ENCODE peak calls at places on chromosomes 12 and 14, in five cellular contexts. U is heart left ventricle; S is activated CD8-positive, alpha-beta T cell treated with anti-CD3 and anti-CD28 coated beads for 36 hours; O is cardiac fibroblast; D is breast epithelium. P is an unnamed sample.

GRCh38 chr14:94897092-94897491 is 127.2 kb upstream of the GSC start:
- DNase-seq in U (peak), S (no peak), O (no peak), D (no peak), P (no peak)

GRCh38 chr14:32594766-32595165 is 265.7 kb downstream of the AKAP6 start:
- DNase-seq in U (no peak), S (no peak), O (peak), D (no peak), P (no peak)

GRCh38 chr14:30005114-30005698 is 77.6 kb upstream of the PRKD1 start:
- DNase-seq in U (no peak), S (no peak), O (peak), D (no peak), P (peak)

GRCh38 chr12:46550266-46550879 is 177.8 kb upstream of the SLC38A2 start:
- DNase-seq in U (no peak), S (no peak), O (no peak), D (no peak), P (no peak)

GRCh38 chr12:12943589-12944260 is 8.2 kb downstream of the GPRC5D start:
- DNase-seq in U (no peak), S (no peak), O (peak), D (no peak), P (no peak)

GRCh38 chr12:20220339-20220738 is 148.0 kb upstream of the PDE3A start:
- DNase-seq in U (no peak), S (no peak), O (peak), D (no peak), P (peak)

GRCh38 chr14:38078393-38078792 is 129.3 kb upstream of the SSTR1 start:
- DNase-seq in U (no peak), S (peak), O (no peak), D (no peak), P (no peak)

GRCh38 chr12:17335487-17335886 is 729.5 kb upstream of the LMO3 start:
- DNase-seq in U (no peak), S (no peak), O (no peak), D (no peak), P (no peak)

GRCh38 chr12:105935981-105936380 is 202.8 kb downstream of the NUAK1 start:
- DNase-seq in U (no peak), S (no peak), O (no peak), D (no peak), P (no peak)

GRCh38 chr12:6426882-6427671 is 17.7 kb upstream of the CD27 start:
- DNase-seq in U (no peak), S (peak), O (no peak), D (no peak), P (peak)

GRCh38 chr14:104184911-104185499 is 46.6 kb downstream of the KIF26A start:
- DNase-seq in U (peak), S (no peak), O (peak), D (no peak), P (peak)

GRCh38 chr14:103688906-103689902 is 26.0 kb downstream of the XRCC3 start:
- DNase-seq in U (peak), S (no peak), O (peak), D (no peak), P (peak)

GRCh38 chr14:100402631-100403030 is 79.5 kb downstream of the SLC25A47 start:
- DNase-seq in U (no peak), S (no peak), O (no peak), D (no peak), P (no peak)

GRCh38 chr14:57168138-57168695 is 100.5 kb downstream of the EXOC5 start:
- DNase-seq in U (no peak), S (no peak), O (no peak), D (no peak), P (no peak)

GRCh38 chr12:41437578-41437977 is 249.5 kb downstream of the PDZRN4 start:
- DNase-seq in U (no peak), S (no peak), O (no peak), D (no peak), P (no peak)

GRCh38 chr12:122643207-122643805 is 59.9 kb downstream of the HCAR2 start:
- DNase-seq in U (no peak), S (no peak), O (no peak), D (no peak), P (no peak)

GRCh38 chr12:1351926-1352325 is 242.5 kb downstream of the FBXL14 start:
- DNase-seq in U (no peak), S (no peak), O (no peak), D (no peak), P (no peak)

GRCh38 chr12:101441835-101442234 is 33.3 kb upstream of the SPIC start:
- DNase-seq in U (no peak), S (no peak), O (no peak), D (no peak), P (no peak)

GRCh38 chr14:99245541-99246511 is 26.2 kb downstream of the BCL11B start:
- DNase-seq in U (no peak), S (no peak), O (no peak), D (no peak), P (no peak)

GRCh38 chr12:63826002-63826585 is 18.4 kb upstream of the SRGAP1 start:
- DNase-seq in U (no peak), S (no peak), O (peak), D (no peak), P (peak)

GRCh38 chr12:13095266-13095995 is 8.0 kb downstream of the GSG1 start:
- DNase-seq in U (no peak), S (no peak), O (no peak), D (no peak), P (no peak)

GRCh38 chr12:101407054-101407437 is 526 bp downstream of the ARL1 start:
- DNase-seq in U (no peak), S (peak), O (no peak), D (no peak), P (peak)

GRCh38 chr12:47747115-47747514 is 11.6 kb downstream of the RAPGEF3 start:
- DNase-seq in U (no peak), S (no peak), O (no peak), D (no peak), P (no peak)

GRCh38 chr12:90855534-90855933 is 99.4 kb downstream of the CCER1 start:
- DNase-seq in U (no peak), S (no peak), O (no peak), D (no peak), P (no peak)

GRCh38 chr14:63654346-63654745 is 12.7 kb upstream of the WDR89 start:
- DNase-seq in U (no peak), S (no peak), O (no peak), D (no peak), P (no peak)

GRCh38 chr14:99586761-99587462 is 17.1 kb downstream of the CCDC85C start:
- DNase-seq in U (no peak), S (no peak), O (no peak), D (no peak), P (no peak)

GRCh38 chr14:104865631-104866441 is 768 bp downstream of the CEP170B start:
- DNase-seq in U (peak), S (peak), O (peak), D (peak), P (no peak)

GRCh38 chr12:11228268-11228879 is 41.1 kb downstream of the PRB3 start:
- DNase-seq in U (no peak), S (peak), O (peak), D (no peak), P (peak)

GRCh38 chr12:32135967-32136366 is 29.3 kb downstream of the BICD1 start:
- DNase-seq in U (no peak), S (no peak), O (no peak), D (no peak), P (no peak)

GRCh38 chr12:32131666-32132065 is 25.0 kb downstream of the BICD1 start:
- DNase-seq in U (no peak), S (no peak), O (no peak), D (no peak), P (no peak)

GRCh38 chr12:32139064-32139421 is 32.4 kb downstream of the BICD1 start:
- DNase-seq in U (no peak), S (peak), O (peak), D (no peak), P (peak)

GRCh38 chr12:32136404-32136803 is 29.8 kb downstream of the BICD1 start:
- DNase-seq in U (no peak), S (no peak), O (no peak), D (no peak), P (no peak)

GRCh38 chr12:32134144-32134888 is 27.7 kb downstream of the BICD1 start:
- DNase-seq in U (no peak), S (peak), O (peak), D (no peak), P (peak)
- TF ChIP-seq CTCF in U (no peak), S (peak), O (peak), D (no peak), P (no peak)

DNA sequence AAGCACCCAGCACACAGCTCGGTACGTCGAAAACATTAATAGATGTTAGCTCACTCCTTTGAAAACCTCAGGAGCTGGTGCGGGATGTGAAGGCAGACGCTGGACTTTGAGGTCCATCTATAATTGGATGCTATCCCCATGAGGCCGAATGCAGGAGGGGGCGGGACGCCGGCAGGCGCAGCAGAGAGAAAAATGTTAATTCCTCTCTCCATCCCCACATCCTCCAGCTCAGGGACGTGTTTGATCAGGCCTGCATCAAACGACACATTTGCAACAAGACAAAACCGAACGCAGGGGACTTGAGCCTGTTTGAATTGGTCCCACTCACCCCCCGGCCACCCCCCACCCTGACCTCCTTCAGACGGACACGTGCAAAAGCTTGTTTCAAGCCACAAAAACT is 231.0 kb downstream of the RBM19 start:
- DNase-seq in U (no peak), S (no peak), O (no peak), D (no peak), P (no peak)
- TF ChIP-seq CTCF in U (no peak), S (no peak), O (no peak), D (no peak), P (no peak)

GRCh38 chr14:24273422-24273998 is 2.1 kb upstream of the RABGGTA start:
- DNase-seq in U (no peak), S (no peak), O (no peak), D (no peak), P (no peak)

GRCh38 chr14:24274101-24274543 is 2.7 kb upstream of the RABGGTA start:
- DNase-seq in U (no peak), S (peak), O (no peak), D (no peak), P (peak)

GRCh38 chr14:24272442-24272841 is 1.0 kb upstream of the RABGGTA start:
- DNase-seq in U (no peak), S (no peak), O (no peak), D (no peak), P (no peak)

GRCh38 chr14:24277606-24278321 is 6.4 kb upstream of the RABGGTA start:
- DNase-seq in U (peak), S (peak), O (no peak), D (no peak), P (no peak)

GRCh38 chr14:24275524-24276139 is 4.2 kb upstream of the RABGGTA start:
- DNase-seq in U (no peak), S (no peak), O (no peak), D (no peak), P (no peak)
- TF ChIP-seq CTCF in U (no peak), S (no peak), O (no peak), D (no peak), P (no peak)

GRCh38 chr12:73262788-73263381 is 990.7 kb downstream of the TRHDE start:
- DNase-seq in U (no peak), S (no peak), O (no peak), D (no peak), P (no peak)
- TF ChIP-seq CTCF in U (no peak), S (no peak), O (no peak), D (no peak), P (no peak)

DNA sequence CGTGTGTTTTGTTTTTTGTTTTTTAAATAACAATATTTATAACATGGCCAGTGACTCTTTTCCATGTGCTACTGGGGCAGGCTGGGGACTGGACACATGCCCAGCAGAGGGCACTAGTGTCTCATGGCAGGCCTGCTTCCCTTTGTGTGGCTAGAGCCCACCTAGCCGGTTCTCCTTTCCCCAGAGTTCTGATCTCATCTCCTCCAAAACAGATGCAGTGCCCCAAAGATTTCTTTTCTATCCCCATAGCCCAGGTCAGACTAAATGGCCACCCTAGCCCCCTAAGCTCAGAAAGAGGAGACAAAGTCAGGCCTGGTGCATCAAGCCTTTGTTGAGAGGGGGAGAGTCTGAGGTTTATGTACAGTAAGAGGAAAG is 21.2 kb downstream of the PRPF40B start:
- DNase-seq in U (peak), S (peak), O (peak), D (peak), P (peak)
- TF ChIP-seq CTCF in U (peak), S (peak), O (peak), D (peak), P (peak)

DNA sequence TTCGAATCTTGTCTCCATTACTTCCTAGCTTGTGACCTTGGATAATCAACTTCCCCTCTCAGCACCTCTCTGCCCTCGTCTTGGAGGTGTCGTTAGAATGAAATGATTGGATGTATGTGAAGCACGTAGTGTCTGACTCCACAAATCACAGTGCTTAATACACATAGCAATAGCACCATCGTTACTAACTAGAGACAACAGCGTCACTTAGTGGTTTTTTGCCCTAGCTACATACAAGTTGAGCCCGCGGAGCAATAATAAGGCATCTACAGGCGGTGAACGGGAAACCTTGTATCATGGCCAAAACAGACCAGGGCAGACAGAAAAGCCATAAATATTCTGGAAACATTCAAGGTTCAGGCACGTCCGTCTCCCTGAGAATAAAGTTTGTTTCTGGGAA is 154.9 kb downstream of the ASCL4 start:
- DNase-seq in U (no peak), S (no peak), O (peak), D (no peak), P (peak)
- TF ChIP-seq CTCF in U (no peak), S (no peak), O (no peak), D (no peak), P (peak)

GRCh38 chr14:54488646-54489317 is at the start of gene GMFB:
- DNase-seq in U (peak), S (peak), O (peak), D (peak), P (peak)
- TF ChIP-seq CTCF in U (peak), S (peak), O (peak), D (peak), P (peak)

DNA sequence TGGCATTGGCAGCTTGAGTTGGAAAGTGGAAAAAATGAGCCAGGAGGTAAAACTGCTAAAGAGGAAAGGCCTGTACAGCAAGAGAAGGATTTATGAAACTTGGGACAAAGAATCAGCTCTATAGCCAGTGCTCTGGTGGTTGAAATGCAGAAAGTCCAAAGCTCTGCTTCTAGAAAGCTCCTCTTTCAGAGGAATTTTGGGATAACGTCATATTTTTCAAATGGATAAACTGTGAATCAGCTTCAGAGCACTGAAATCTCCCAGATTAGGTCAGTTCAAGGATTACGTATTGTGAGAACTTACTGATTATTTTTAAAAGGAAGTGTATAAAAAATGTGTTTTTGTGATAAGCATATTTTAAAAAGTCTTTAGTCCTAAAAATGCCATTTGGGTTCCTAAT is 203.1 kb upstream of the CNOT2 start:
- DNase-seq in U (no peak), S (no peak), O (peak), D (no peak), P (no peak)
- TF ChIP-seq CTCF in U (no peak), S (no peak), O (peak), D (no peak), P (no peak)

GRCh38 chr12:33926095-33926494 is 96.2 kb upstream of the ALG10 start:
- DNase-seq in U (no peak), S (no peak), O (no peak), D (no peak), P (no peak)
- TF ChIP-seq CTCF in U (no peak), S (no peak), O (no peak), D (no peak), P (no peak)